ENCODE peak calls at places on chromosome X, in ten cellular contexts. Q is HCT116, T is lower leg skin, L is breast epithelium, W is heart left ventricle, F is tibial nerve, H is prostate gland, Y is ovary, O is right lobe of liver, M is thyroid gland. U is an unnamed sample.

GRCh38 chrX:103565752-103566151 is 19.6 kb upstream of the TCEAL4 start:
- DNase-seq in Q (no peak), T (no peak), L (no peak), W (no peak), F (no peak), H (no peak), Y (no peak), O (no peak), M (no peak), U (no peak)

GRCh38 chrX:103883533-103883932 is 51.5 kb upstream of the RAB9B start:
- DNase-seq in Q (no peak), T (no peak), L (no peak), W (no peak), F (no peak), H (no peak), Y (no peak), O (no peak), M (no peak), U (no peak)

GRCh38 chrX:137565921-137566745 is at the start of gene ZIC3:
- DNase-seq in Q (no peak), T (no peak), L (no peak), W (peak; percentile 53), F (peak; percentile 8), H (peak; percentile 19), Y (peak; percentile 41), O (peak; percentile 49), M (peak; percentile 50), U (no peak)

GRCh38 chrX:76555816-76556215 is 128.3 kb downstream of the MAGEE1 start:
- DNase-seq in Q (peak; percentile 33), T (no peak), L (no peak), W (no peak), F (no peak), H (no peak), Y (no peak), O (no peak), M (no peak), U (no peak)

GRCh38 chrX:148574247-148574973 is 74.0 kb downstream of the AFF2 start:
- DNase-seq in Q (no peak), T (no peak), L (no peak), W (no peak), F (no peak), H (no peak), Y (no peak), O (no peak), M (no peak), U (no peak)

GRCh38 chrX:11757729-11758399 is at the start of gene MSL3:
- DNase-seq in Q (no peak), T (no peak), L (peak; percentile 52), W (peak; percentile 70), F (peak; percentile 7), H (peak; percentile 33), Y (peak; percentile 70), O (peak; percentile 69), M (peak; percentile 72), U (no peak)

GRCh38 chrX:148947399-148948025 is 447.1 kb downstream of the AFF2 start:
- DNase-seq in Q (no peak), T (no peak), L (no peak), W (no peak), F (no peak), H (no peak), Y (no peak), O (no peak), M (no peak), U (no peak)

GRCh38 chrX:120736989-120737388 is 107.1 kb upstream of the C1GALT1C1 start:
- DNase-seq in Q (no peak), T (no peak), L (no peak), W (no peak), F (no peak), H (no peak), Y (no peak), O (no peak), M (no peak), U (no peak)

GRCh38 chrX:47618923-47619485 is 653 bp downstream of the SYN1 start:
- DNase-seq in Q (no peak), T (peak; percentile 26), L (no peak), W (no peak), F (no peak), H (no peak), Y (no peak), O (no peak), M (no peak), U (no peak)

GRCh38 chrX:47621851-47622250 is 2.2 kb upstream of the SYN1 start:
- DNase-seq in Q (no peak), T (no peak), L (no peak), W (no peak), F (no peak), H (no peak), Y (no peak), O (no peak), M (no peak), U (no peak)

GRCh38 chrX:47619486-47620302 is at the start of gene SYN1:
- DNase-seq in Q (peak; percentile 42), T (peak; percentile 90), L (peak; percentile 74), W (peak; percentile 79), F (peak; percentile 44), H (peak; percentile 54), Y (peak; percentile 86), O (peak; percentile 66), M (peak; percentile 77), U (no peak)

GRCh38 chrX:47623540-47624027 is 3.9 kb upstream of the SYN1 start:
- DNase-seq in Q (no peak), T (no peak), L (peak; percentile 56), W (peak; percentile 67), F (no peak), H (no peak), Y (peak; percentile 54), O (no peak), M (peak; percentile 34), U (no peak)

GRCh38 chrX:47620303-47620685 is 637 bp upstream of the SYN1 start:
- DNase-seq in Q (no peak), T (peak; percentile 46), L (no peak), W (no peak), F (no peak), H (no peak), Y (no peak), O (no peak), M (no peak), U (no peak)
- H3K4me3 ChIP-seq in Q (no peak overlapping the region), T (no peak overlapping the region), L (no peak overlapping the region), W (no peak overlapping the region), F (no peak overlapping the region), H (no peak overlapping the region), Y (no peak overlapping the region), O (no peak overlapping the region), M (no peak overlapping the region), U (no peak overlapping the region)

DNA sequence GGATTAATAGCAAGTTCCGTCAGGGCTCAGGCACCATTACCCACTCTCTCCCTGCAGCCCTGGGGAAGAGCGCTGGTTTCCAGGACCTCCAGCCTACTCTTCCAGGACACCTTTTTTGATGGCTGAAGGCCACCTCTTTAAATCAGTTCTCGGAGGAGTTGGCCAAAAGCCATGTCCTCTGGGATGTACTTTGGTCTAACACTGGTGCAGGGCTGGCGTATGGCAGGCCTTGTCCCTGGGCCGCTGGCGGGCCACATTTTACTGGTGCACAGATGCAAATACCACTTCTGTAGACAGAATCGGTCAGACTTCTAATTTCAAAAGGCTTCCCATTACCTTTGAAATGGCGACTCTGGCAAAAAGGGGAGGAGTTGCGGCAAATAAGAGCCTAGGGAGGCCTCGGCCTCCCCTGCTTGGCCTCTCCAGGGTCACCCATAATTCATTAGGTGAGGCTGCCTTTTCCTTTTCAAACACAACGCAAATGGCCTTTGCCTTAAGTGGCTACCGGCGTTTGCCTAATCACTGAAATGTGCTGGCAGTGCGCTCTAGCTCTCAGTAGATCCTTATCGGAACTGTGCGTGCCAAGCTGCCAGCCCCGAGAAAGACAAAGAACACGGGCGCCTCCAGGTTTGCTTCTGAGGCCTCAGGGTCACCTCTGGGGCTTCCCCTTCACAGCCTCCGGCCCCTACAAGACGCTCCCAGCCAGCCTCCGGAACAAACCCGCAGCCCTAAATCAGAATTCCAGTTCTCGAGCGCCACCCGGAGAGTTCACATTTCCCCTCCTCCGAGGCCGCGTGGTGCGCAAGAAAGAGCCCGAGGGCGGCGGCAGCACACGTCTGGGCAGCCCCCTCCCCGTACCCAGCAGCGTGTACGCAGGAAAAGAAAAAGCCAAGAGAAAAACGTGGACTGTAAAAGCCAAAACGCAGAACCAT is 76.2 kb upstream of the BCOR start:
- DNase-seq in Q (peak; percentile 72), T (no peak), L (no peak), W (peak; percentile 51), F (no peak), H (peak; percentile 61), Y (peak; percentile 65), O (peak; percentile 69), M (peak; percentile 68), U (peak; percentile 15)
- TF ChIP-seq POLR2A in Q (peak; percentile 11), T (no peak), L (no peak), W (no peak), F (no peak), H (no peak), Y (no peak), O (no peak), M (no peak), U (no peak)

GRCh38 chrX:86149089-86149488 is 838 bp downstream of the DACH2 start:
- DNase-seq in Q (no peak), T (no peak), L (no peak), W (no peak), F (no peak), H (no peak), Y (no peak), O (no peak), M (peak; percentile 7), U (no peak)

GRCh38 chrX:86148594-86148993 is 343 bp downstream of the DACH2 start:
- DNase-seq in Q (no peak), T (peak; percentile 81), L (no peak), W (no peak), F (no peak), H (no peak), Y (no peak), O (no peak), M (no peak), U (no peak)

GRCh38 chrX:86146102-86146501 is 2.1 kb upstream of the DACH2 start:
- DNase-seq in Q (no peak), T (no peak), L (no peak), W (no peak), F (no peak), H (no peak), Y (no peak), O (no peak), M (no peak), U (no peak)

DNA sequence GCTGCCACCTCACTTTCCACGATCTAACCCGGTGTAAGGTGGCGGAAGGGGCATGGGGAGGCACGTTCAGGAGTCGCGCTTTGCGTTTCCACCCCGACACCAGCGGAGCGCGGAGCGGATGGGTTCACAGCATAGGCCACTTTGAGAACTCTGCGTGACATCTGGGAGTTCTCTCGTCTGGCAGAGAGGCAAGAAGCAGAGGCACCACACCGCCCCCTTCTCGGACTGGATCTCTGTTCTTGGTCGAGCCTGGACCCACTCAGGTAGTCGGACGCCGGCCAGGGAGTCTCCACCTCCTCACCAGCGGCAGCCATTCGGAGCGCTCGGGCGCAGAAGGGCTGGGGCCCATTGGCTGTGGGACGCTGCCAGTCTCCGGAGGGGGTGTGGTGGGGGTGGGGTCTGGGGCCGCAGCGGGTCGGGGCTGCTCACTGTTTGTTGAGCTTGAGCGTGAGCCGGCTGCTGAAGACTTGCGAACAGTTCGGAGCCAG is at the start of gene DACH2:
- DNase-seq in Q (no peak), T (peak; percentile 92), L (peak; percentile 67), W (peak; percentile 74), F (peak; percentile 19), H (peak; percentile 75), Y (peak; percentile 81), O (peak; percentile 54), M (peak; percentile 86), U (no peak)
- H3K4me3 ChIP-seq in Q (no peak within 1 kb of the TSS), T (peak within 1 kb of the TSS; percentile 17), L (peak within 1 kb of the TSS; percentile 65), W (peak within 1 kb of the TSS; percentile 53), F (peak within 1 kb of the TSS; percentile 34), H (peak within 1 kb of the TSS; percentile 23), Y (peak within 1 kb of the TSS; percentile 41), O (peak within 1 kb of the TSS; percentile 47), M (peak within 1 kb of the TSS; percentile 27), U (peak within 1 kb of the TSS; percentile 48)

DNA sequence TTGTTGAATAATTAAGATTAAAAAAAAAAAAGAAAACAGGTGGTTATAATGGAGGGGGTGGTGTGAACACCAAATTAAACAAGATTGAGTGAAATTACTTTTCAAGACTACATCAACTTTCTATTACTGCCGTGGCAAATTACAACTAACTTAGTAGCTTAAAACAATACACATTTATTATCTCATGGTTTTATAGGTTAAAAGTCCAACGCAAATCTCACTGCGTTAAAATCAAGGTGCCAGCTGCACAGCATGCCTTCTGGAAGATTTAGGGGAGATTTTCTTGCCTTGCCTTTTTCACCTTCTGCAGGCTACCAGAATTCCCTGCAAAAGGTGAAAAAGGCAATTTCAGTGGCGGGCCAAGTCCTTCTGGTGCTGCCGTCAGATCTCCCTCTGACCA is 58.5 kb downstream of the ATXN3L start:
- DNase-seq in Q (no peak), T (no peak), L (no peak), W (no peak), F (no peak), H (no peak), Y (no peak), O (no peak), M (no peak), U (no peak)
- TF ChIP-seq POLR2A in Q (no peak), T (no peak), L (no peak), W (no peak), F (no peak), H (no peak), Y (no peak), O (no peak), M (no peak), U (no peak)

U was measured in esophagus squamous epithelium.